ENCODE peak calls at places on chromosomes 11 and 22, in ten cellular contexts. One of them, this sample, is unnamed.

GRCh38 chr11:12440565-12440964 is 63.2 kb downstream of the PARVA start:
- DNase-seq in CD8-positive, alpha-beta T cell: no peak
- DNase-seq in tibial nerve: no peak
- DNase-seq in fibroblast of lung: no peak
- DNase-seq in pancreas: no peak
- DNase-seq in DND-41: no peak
- DNase-seq in CD4-positive, CD25-positive, alpha-beta regulatory T cell: no peak
- DNase-seq in AG04450: no peak
- DNase-seq in CD4-positive, alpha-beta T cell: no peak
- DNase-seq in tibial artery: no peak
- DNase-seq in this sample: no peak

GRCh38 chr11:96316869-96317268 is 26.1 kb downstream of the MAML2 start:
- DNase-seq in CD8-positive, alpha-beta T cell: no peak
- DNase-seq in tibial nerve: no peak
- DNase-seq in fibroblast of lung: no peak
- DNase-seq in pancreas: no peak
- DNase-seq in DND-41: no peak
- DNase-seq in CD4-positive, CD25-positive, alpha-beta regulatory T cell: no peak
- DNase-seq in AG04450: no peak
- DNase-seq in CD4-positive, alpha-beta T cell: no peak
- DNase-seq in tibial artery: no peak
- DNase-seq in this sample: no peak

GRCh38 chr11:59754494-59754858 is 700 bp upstream of the STX3 start:
- DNase-seq in CD8-positive, alpha-beta T cell: peak
- DNase-seq in tibial nerve: no peak
- DNase-seq in fibroblast of lung: peak
- DNase-seq in pancreas: peak
- DNase-seq in DND-41: peak
- DNase-seq in CD4-positive, CD25-positive, alpha-beta regulatory T cell: no peak
- DNase-seq in AG04450: no peak
- DNase-seq in CD4-positive, alpha-beta T cell: peak
- DNase-seq in tibial artery: no peak
- DNase-seq in this sample: peak

GRCh38 chr11:16987205-16987568 is 27.0 kb downstream of the PLEKHA7 start:
- DNase-seq in CD8-positive, alpha-beta T cell: no peak
- DNase-seq in tibial nerve: no peak
- DNase-seq in fibroblast of lung: no peak
- DNase-seq in pancreas: peak
- DNase-seq in DND-41: no peak
- DNase-seq in CD4-positive, CD25-positive, alpha-beta regulatory T cell: no peak
- DNase-seq in AG04450: no peak
- DNase-seq in CD4-positive, alpha-beta T cell: no peak
- DNase-seq in tibial artery: no peak
- DNase-seq in this sample: no peak

GRCh38 chr11:4072668-4073285 is 21.8 kb upstream of the RRM1 start:
- DNase-seq in CD8-positive, alpha-beta T cell: peak
- DNase-seq in tibial nerve: no peak
- DNase-seq in fibroblast of lung: peak
- DNase-seq in pancreas: peak
- DNase-seq in DND-41: peak
- DNase-seq in CD4-positive, CD25-positive, alpha-beta regulatory T cell: peak
- DNase-seq in AG04450: peak
- DNase-seq in CD4-positive, alpha-beta T cell: no peak
- DNase-seq in tibial artery: no peak
- DNase-seq in this sample: no peak

GRCh38 chr11:61893981-61894380 is 2.6 kb upstream of the FADS3 start:
- DNase-seq in CD8-positive, alpha-beta T cell: no peak
- DNase-seq in tibial nerve: no peak
- DNase-seq in fibroblast of lung: peak
- DNase-seq in pancreas: no peak
- DNase-seq in DND-41: no peak
- DNase-seq in CD4-positive, CD25-positive, alpha-beta regulatory T cell: no peak
- DNase-seq in AG04450: peak
- DNase-seq in CD4-positive, alpha-beta T cell: no peak
- DNase-seq in tibial artery: no peak
- DNase-seq in this sample: no peak

GRCh38 chr11:46248270-46249102 is 29.0 kb upstream of the CREB3L1 start:
- DNase-seq in CD8-positive, alpha-beta T cell: no peak
- DNase-seq in tibial nerve: no peak
- DNase-seq in fibroblast of lung: peak
- DNase-seq in pancreas: no peak
- DNase-seq in DND-41: no peak
- DNase-seq in CD4-positive, CD25-positive, alpha-beta regulatory T cell: no peak
- DNase-seq in AG04450: peak
- DNase-seq in CD4-positive, alpha-beta T cell: no peak
- DNase-seq in tibial artery: no peak
- DNase-seq in this sample: no peak

GRCh38 chr11:75161506-75161905 is 10.6 kb downstream of the SLCO2B1 start:
- DNase-seq in CD8-positive, alpha-beta T cell: no peak
- DNase-seq in tibial nerve: no peak
- DNase-seq in fibroblast of lung: no peak
- DNase-seq in pancreas: no peak
- DNase-seq in DND-41: no peak
- DNase-seq in CD4-positive, CD25-positive, alpha-beta regulatory T cell: no peak
- DNase-seq in AG04450: no peak
- DNase-seq in CD4-positive, alpha-beta T cell: no peak
- DNase-seq in tibial artery: no peak
- DNase-seq in this sample: no peak

GRCh38 chr11:1161410-1162152 is 3.8 kb downstream of the MUC5AC start:
- DNase-seq in CD8-positive, alpha-beta T cell: no peak
- DNase-seq in tibial nerve: no peak
- DNase-seq in fibroblast of lung: no peak
- DNase-seq in pancreas: no peak
- DNase-seq in DND-41: no peak
- DNase-seq in CD4-positive, CD25-positive, alpha-beta regulatory T cell: no peak
- DNase-seq in AG04450: no peak
- DNase-seq in CD4-positive, alpha-beta T cell: no peak
- DNase-seq in tibial artery: peak
- DNase-seq in this sample: peak

GRCh38 chr11:12963789-12964536 is 45.2 kb upstream of the RASSF10 start:
- DNase-seq in CD8-positive, alpha-beta T cell: peak
- DNase-seq in tibial nerve: peak
- DNase-seq in fibroblast of lung: peak
- DNase-seq in pancreas: peak
- DNase-seq in DND-41: peak
- DNase-seq in CD4-positive, CD25-positive, alpha-beta regulatory T cell: peak
- DNase-seq in AG04450: peak
- DNase-seq in CD4-positive, alpha-beta T cell: peak
- DNase-seq in tibial artery: peak
- DNase-seq in this sample: no peak

GRCh38 chr11:19694796-19695345 is 17.8 kb upstream of the NAV2 start:
- DNase-seq in CD8-positive, alpha-beta T cell: no peak
- DNase-seq in tibial nerve: no peak
- DNase-seq in fibroblast of lung: no peak
- DNase-seq in pancreas: no peak
- DNase-seq in DND-41: no peak
- DNase-seq in CD4-positive, CD25-positive, alpha-beta regulatory T cell: no peak
- DNase-seq in AG04450: no peak
- DNase-seq in CD4-positive, alpha-beta T cell: no peak
- DNase-seq in tibial artery: no peak
- DNase-seq in this sample: no peak

GRCh38 chr11:115304774-115305472 is 199.3 kb downstream of the CADM1 start:
- DNase-seq in CD8-positive, alpha-beta T cell: no peak
- DNase-seq in tibial nerve: no peak
- DNase-seq in fibroblast of lung: peak
- DNase-seq in pancreas: no peak
- DNase-seq in DND-41: no peak
- DNase-seq in CD4-positive, CD25-positive, alpha-beta regulatory T cell: no peak
- DNase-seq in AG04450: no peak
- DNase-seq in CD4-positive, alpha-beta T cell: no peak
- DNase-seq in tibial artery: no peak
- DNase-seq in this sample: no peak

GRCh38 chr11:15911377-15912044 is 444.8 kb downstream of the SOX6 start:
- DNase-seq in CD8-positive, alpha-beta T cell: no peak
- DNase-seq in tibial nerve: peak
- DNase-seq in fibroblast of lung: no peak
- DNase-seq in pancreas: no peak
- DNase-seq in DND-41: no peak
- DNase-seq in CD4-positive, CD25-positive, alpha-beta regulatory T cell: no peak
- DNase-seq in AG04450: peak
- DNase-seq in CD4-positive, alpha-beta T cell: no peak
- DNase-seq in tibial artery: peak
- DNase-seq in this sample: no peak

GRCh38 chr11:95849087-95849825 is 59.0 kb downstream of the CEP57 start:
- DNase-seq in CD8-positive, alpha-beta T cell: peak
- DNase-seq in tibial nerve: no peak
- DNase-seq in fibroblast of lung: peak
- DNase-seq in pancreas: peak
- DNase-seq in DND-41: peak
- DNase-seq in CD4-positive, CD25-positive, alpha-beta regulatory T cell: peak
- DNase-seq in AG04450: no peak
- DNase-seq in CD4-positive, alpha-beta T cell: no peak
- DNase-seq in tibial artery: peak
- DNase-seq in this sample: no peak

GRCh38 chr11:124394408-124394807 is 4.4 kb downstream of the OR8B3 start:
- DNase-seq in CD8-positive, alpha-beta T cell: no peak
- DNase-seq in tibial nerve: no peak
- DNase-seq in fibroblast of lung: peak
- DNase-seq in pancreas: no peak
- DNase-seq in DND-41: no peak
- DNase-seq in CD4-positive, CD25-positive, alpha-beta regulatory T cell: no peak
- DNase-seq in AG04450: no peak
- DNase-seq in CD4-positive, alpha-beta T cell: no peak
- DNase-seq in tibial artery: no peak
- DNase-seq in this sample: no peak

DNA sequence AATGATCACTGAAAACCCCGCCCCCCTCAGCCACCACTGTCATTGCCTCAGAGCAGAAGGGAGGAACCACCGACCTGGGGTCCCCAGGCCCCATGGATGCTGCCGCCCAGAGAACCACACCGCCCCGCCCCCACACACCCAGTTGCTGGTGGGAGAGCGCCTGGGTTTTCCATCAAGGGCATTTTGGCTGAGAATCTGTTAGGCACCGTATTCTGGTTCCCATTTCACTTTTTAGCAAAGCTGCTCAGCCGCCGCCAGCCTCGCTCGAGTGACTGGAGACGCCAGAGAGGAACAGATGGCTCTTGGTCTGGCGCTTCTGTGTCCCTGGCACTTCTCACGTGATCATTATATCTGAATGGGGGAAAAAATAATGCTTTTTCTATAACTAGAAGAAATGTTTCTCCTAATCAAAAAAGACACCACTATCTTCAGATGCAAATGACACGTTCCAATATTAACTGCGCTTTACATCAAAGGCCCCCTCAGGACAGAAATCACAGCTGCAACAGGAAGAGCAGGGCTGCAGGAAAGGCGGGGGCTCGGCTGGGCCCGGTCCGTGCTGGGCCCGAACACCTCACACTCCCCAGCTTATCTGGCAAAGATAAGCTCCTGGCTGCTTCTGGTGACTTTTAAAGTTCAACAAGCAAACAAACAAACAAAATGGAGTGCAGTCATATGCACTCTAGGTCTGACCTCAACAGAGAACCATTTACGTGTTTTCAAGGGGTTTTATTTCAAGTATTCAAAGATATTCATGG is 149.8 kb downstream of the MPPED1 start:
- DNase-seq in CD8-positive, alpha-beta T cell: no peak
- DNase-seq in tibial nerve: no peak
- DNase-seq in fibroblast of lung: no peak
- DNase-seq in pancreas: no peak
- DNase-seq in DND-41: no peak
- DNase-seq in CD4-positive, CD25-positive, alpha-beta regulatory T cell: no peak
- DNase-seq in AG04450: no peak
- DNase-seq in CD4-positive, alpha-beta T cell: no peak
- DNase-seq in tibial artery: no peak
- DNase-seq in this sample: no peak
- H3K27ac ChIP-seq in CD8-positive, alpha-beta T cell: no peak
- H3K27ac ChIP-seq in tibial nerve: no peak
- H3K27ac ChIP-seq in fibroblast of lung: no peak
- H3K27ac ChIP-seq in pancreas: no peak
- H3K27ac ChIP-seq in DND-41: no peak
- H3K27ac ChIP-seq in CD4-positive, CD25-positive, alpha-beta regulatory T cell: no peak
- H3K27ac ChIP-seq in AG04450: no peak
- H3K27ac ChIP-seq in CD4-positive, alpha-beta T cell: no peak
- H3K27ac ChIP-seq in tibial artery: no peak
- H3K27ac ChIP-seq in this sample: no peak

DNA sequence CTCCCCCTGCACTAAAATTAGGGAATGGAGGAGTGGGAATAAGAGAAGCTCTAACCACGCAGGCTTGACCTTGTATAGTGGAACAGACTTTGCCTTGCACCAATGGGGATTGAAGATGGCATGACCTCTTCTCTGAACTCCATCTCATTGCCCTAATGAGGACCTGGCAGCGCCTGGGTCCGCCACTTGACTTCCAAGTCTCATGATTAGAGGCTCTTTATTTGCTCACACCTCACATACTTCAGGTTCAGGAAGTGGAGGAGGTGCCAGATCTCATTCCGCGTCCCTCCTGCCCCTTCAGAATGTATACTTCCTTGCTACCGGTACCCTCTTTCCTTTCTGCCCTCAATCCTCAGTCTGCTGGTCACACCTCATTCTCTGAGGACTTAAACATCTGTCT is 106.0 kb upstream of the CD44 start:
- DNase-seq in CD8-positive, alpha-beta T cell: no peak
- DNase-seq in tibial nerve: no peak
- DNase-seq in fibroblast of lung: no peak
- DNase-seq in pancreas: no peak
- DNase-seq in DND-41: no peak
- DNase-seq in CD4-positive, CD25-positive, alpha-beta regulatory T cell: no peak
- DNase-seq in AG04450: no peak
- DNase-seq in CD4-positive, alpha-beta T cell: no peak
- DNase-seq in tibial artery: no peak
- DNase-seq in this sample: no peak
- H3K27ac ChIP-seq in CD8-positive, alpha-beta T cell: no peak
- H3K27ac ChIP-seq in tibial nerve: no peak
- H3K27ac ChIP-seq in fibroblast of lung: no peak
- H3K27ac ChIP-seq in pancreas: no peak
- H3K27ac ChIP-seq in DND-41: no peak
- H3K27ac ChIP-seq in CD4-positive, CD25-positive, alpha-beta regulatory T cell: no peak
- H3K27ac ChIP-seq in AG04450: no peak
- H3K27ac ChIP-seq in CD4-positive, alpha-beta T cell: no peak
- H3K27ac ChIP-seq in tibial artery: no peak
- H3K27ac ChIP-seq in this sample: no peak

GRCh38 chr11:83006877-83007330 is 64.8 kb downstream of the RAB30 start:
- DNase-seq in CD8-positive, alpha-beta T cell: no peak
- DNase-seq in tibial nerve: no peak
- DNase-seq in fibroblast of lung: no peak
- DNase-seq in pancreas: peak
- DNase-seq in DND-41: no peak
- DNase-seq in CD4-positive, CD25-positive, alpha-beta regulatory T cell: no peak
- DNase-seq in AG04450: no peak
- DNase-seq in CD4-positive, alpha-beta T cell: no peak
- DNase-seq in tibial artery: no peak
- DNase-seq in this sample: no peak
- H3K27ac ChIP-seq in CD8-positive, alpha-beta T cell: no peak
- H3K27ac ChIP-seq in tibial nerve: no peak
- H3K27ac ChIP-seq in fibroblast of lung: no peak
- H3K27ac ChIP-seq in pancreas: no peak
- H3K27ac ChIP-seq in DND-41: no peak
- H3K27ac ChIP-seq in CD4-positive, CD25-positive, alpha-beta regulatory T cell: no peak
- H3K27ac ChIP-seq in AG04450: no peak
- H3K27ac ChIP-seq in CD4-positive, alpha-beta T cell: no peak
- H3K27ac ChIP-seq in tibial artery: no peak
- H3K27ac ChIP-seq in this sample: peak

DNA sequence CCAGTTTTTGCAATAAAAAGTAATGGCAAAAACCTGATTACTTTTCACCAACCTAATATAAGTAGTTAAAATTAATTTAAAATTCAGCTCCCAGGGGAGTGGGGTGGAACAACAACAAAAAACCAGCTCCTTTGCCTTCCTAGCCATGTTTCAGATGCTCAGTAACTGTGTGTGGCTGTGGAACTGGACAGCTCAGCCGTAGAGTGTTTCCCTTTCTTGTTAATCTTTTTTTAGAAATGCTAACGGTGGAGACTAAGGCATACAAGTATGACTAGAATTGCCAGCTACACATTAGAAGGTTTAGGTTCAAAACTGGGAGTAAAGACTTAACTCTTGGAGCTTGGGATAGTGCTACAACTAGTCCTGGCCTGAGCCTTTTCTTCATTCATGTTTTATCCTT is 45.0 kb downstream of the PPP6R3 start:
- DNase-seq in CD8-positive, alpha-beta T cell: no peak
- DNase-seq in tibial nerve: no peak
- DNase-seq in fibroblast of lung: peak
- DNase-seq in pancreas: no peak
- DNase-seq in DND-41: no peak
- DNase-seq in CD4-positive, CD25-positive, alpha-beta regulatory T cell: no peak
- DNase-seq in AG04450: no peak
- DNase-seq in CD4-positive, alpha-beta T cell: no peak
- DNase-seq in tibial artery: no peak
- DNase-seq in this sample: no peak
- H3K27ac ChIP-seq in CD8-positive, alpha-beta T cell: no peak
- H3K27ac ChIP-seq in tibial nerve: no peak
- H3K27ac ChIP-seq in fibroblast of lung: no peak
- H3K27ac ChIP-seq in pancreas: no peak
- H3K27ac ChIP-seq in DND-41: no peak
- H3K27ac ChIP-seq in CD4-positive, CD25-positive, alpha-beta regulatory T cell: no peak
- H3K27ac ChIP-seq in AG04450: peak
- H3K27ac ChIP-seq in CD4-positive, alpha-beta T cell: no peak
- H3K27ac ChIP-seq in tibial artery: no peak
- H3K27ac ChIP-seq in this sample: no peak

This sample was measured in spleen.